ENCODE peak calls at places on chromosomes 12 and 14, in six cellular contexts. P is transverse colon, Z is SK-N-SH, R is ovary, J is H1, U is stomach. W is an unnamed sample.
A peak's percentile ranks its signal among the peaks of the same experiment; 100 is the strongest.

GRCh38 chr12:122959566-122960192 is 6.6 kb downstream of the ABCB9 start:
- DNase-seq in P (no peak), Z (no peak), R (no peak), J (no peak), U (no peak), W (no peak)

GRCh38 chr12:30877110-30877875 is 49.3 kb upstream of the TSPAN11 start:
- DNase-seq in P (no peak), Z (no peak), R (no peak), J (no peak), U (no peak), W (peak; percentile 72)

GRCh38 chr12:6767592-6768384 is 1.6 kb downstream of the PTMS start:
- DNase-seq in P (no peak), Z (peak; percentile 46), R (peak; percentile 46), J (no peak), U (no peak), W (no peak)

GRCh38 chr14:39109893-39110715 is 4.0 kb upstream of the GEMIN2 start:
- DNase-seq in P (no peak), Z (no peak), R (no peak), J (no peak), U (no peak), W (no peak)

GRCh38 chr12:52419656-52420055 is 13.5 kb upstream of the KRT82 start:
- DNase-seq in P (no peak), Z (no peak), R (no peak), J (no peak), U (no peak), W (no peak)

GRCh38 chr12:45468751-45469615 is 253.1 kb downstream of the ANO6 start:
- DNase-seq in P (no peak), Z (no peak), R (no peak), J (no peak), U (no peak), W (no peak)

GRCh38 chr14:93946104-93946503 is 19.0 kb downstream of the FAM181A start:
- DNase-seq in P (no peak), Z (no peak), R (no peak), J (no peak), U (no peak), W (no peak)

GRCh38 chr14:65164068-65164824 is 61.9 kb upstream of the MAX start:
- DNase-seq in P (no peak), Z (peak; percentile 63), R (no peak), J (no peak), U (no peak), W (no peak)

GRCh38 chr14:23129759-23130316 is 10.8 kb upstream of the CEBPE start:
- DNase-seq in P (no peak), Z (no peak), R (no peak), J (no peak), U (no peak), W (no peak)

GRCh38 chr14:39548358-39548757 is 116.1 kb upstream of the FBXO33 start:
- DNase-seq in P (no peak), Z (no peak), R (no peak), J (no peak), U (no peak), W (no peak)

GRCh38 chr12:1443421-1444141 is 150.8 kb downstream of the FBXL14 start:
- DNase-seq in P (no peak), Z (no peak), R (no peak), J (no peak), U (no peak), W (no peak)

GRCh38 chr12:26239508-26240328 is 44.3 kb downstream of the SSPN start:
- DNase-seq in P (no peak), Z (no peak), R (peak; percentile 74), J (no peak), U (no peak), W (no peak)

GRCh38 chr12:106062693-106063092 is 76.1 kb downstream of the NUAK1 start:
- DNase-seq in P (no peak), Z (no peak), R (no peak), J (no peak), U (no peak), W (peak; percentile 75)

GRCh38 chr12:100986595-100987547 is 192.3 kb downstream of the ANO4 start:
- DNase-seq in P (no peak), Z (no peak), R (peak; percentile 15), J (no peak), U (no peak), W (no peak)

GRCh38 chr12:100984821-100985220 is 190.2 kb downstream of the ANO4 start:
- DNase-seq in P (no peak), Z (no peak), R (no peak), J (no peak), U (no peak), W (no peak)

GRCh38 chr12:100991059-100991562 is 196.5 kb downstream of the ANO4 start:
- DNase-seq in P (no peak), Z (no peak), R (no peak), J (no peak), U (no peak), W (no peak)

GRCh38 chr12:100988278-100988625 is 193.7 kb downstream of the ANO4 start:
- DNase-seq in P (no peak), Z (no peak), R (no peak), J (no peak), U (no peak), W (no peak)

GRCh38 chr12:100987552-100988277 is 193.1 kb downstream of the ANO4 start:
- DNase-seq in P (no peak), Z (peak; percentile 17), R (peak; percentile 27), J (no peak), U (no peak), W (no peak)
- TF ChIP-seq EP300 in P (no peak), Z (no peak), R (no peak), J (no peak), U (no peak), W (no peak)

DNA sequence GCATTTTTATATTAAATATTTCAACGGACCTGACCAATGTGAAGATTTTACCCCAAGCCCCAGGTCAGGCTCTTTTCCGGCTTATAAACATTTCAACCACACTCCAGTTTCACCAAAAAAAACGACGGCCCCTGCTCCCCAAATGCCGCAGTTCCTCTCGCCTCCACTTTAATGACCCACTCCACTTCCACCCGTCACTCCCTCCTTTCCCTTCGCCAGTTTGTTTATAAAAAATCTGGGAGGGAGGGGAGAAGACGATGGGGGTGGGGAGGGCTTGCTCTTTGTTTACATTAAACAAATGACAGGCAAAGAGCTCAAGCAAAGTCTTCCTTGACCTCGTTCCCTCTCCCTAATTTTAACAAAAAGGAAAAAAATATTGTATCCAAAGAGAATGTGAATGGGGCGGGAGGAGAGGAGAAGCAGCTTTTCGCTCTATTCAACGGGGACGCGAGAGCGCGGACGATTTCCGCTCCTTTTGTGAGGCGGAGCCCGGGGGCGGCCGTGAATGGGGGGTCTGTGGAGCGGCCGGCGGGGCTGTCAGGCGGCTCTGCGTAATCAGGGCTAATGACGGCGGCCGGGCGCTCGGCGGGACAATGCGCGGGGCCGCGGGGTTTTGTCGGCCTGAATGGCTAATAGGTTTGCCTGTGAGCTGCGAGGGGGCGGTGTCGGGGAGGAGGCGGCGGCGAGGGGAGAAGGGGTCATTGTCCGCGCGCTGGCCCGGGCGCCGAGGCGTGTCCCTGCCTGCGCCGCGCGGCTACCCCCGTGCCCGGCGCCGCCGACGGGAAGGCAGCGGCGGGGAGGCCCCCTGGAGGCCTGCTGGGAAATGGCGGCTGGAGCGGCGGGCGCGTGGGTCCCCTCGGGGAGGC is 5.7 kb downstream of the SIX6 start:
- DNase-seq in P (no peak), Z (peak; percentile 90), R (no peak), J (no peak), U (no peak), W (no peak)
- TF ChIP-seq CTCF in P (peak; percentile 24), Z (peak; percentile 56), R (no peak), J (peak; percentile 58), U (peak; percentile 26), W (peak; percentile 42)

DNA sequence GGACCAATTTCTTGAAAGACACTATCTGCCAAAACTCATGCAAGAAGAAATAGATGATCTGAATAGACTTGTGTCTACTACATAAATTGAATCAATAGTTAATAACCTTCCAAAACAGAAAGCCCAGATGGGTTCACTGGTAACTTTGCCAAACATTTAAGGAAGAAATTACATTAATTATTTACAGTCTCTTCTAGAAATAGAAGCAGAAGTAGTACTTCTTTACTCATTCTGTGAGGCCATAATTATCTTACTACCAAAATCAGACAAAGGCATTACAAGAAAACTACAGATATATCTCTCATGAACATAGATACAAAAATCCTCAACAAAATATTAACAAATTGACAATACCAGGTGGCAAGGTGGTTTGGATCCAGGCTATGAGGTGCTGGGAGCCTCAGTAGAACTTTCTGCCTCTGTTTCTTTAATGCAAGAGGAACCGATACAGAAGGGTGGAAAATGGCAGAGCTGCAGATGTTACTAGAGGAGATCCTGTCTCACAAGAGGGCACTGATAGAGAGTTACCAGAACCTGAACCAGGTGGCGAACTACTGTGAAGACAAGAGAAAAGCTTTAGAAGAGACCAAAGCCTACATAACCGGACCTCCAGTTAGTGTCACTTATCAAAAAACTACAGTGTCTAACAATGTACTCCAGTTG is 33.7 kb upstream of the KTN1 start:
- DNase-seq in P (no peak), Z (no peak), R (no peak), J (no peak), U (no peak), W (no peak)
- TF ChIP-seq EP300 in P (no peak), Z (no peak), R (no peak), J (no peak), U (no peak), W (no peak)

GRCh38 chr14:34111933-34112332 is 161.1 kb upstream of the EGLN3 start:
- DNase-seq in P (no peak), Z (no peak), R (no peak), J (no peak), U (no peak), W (no peak)
- TF ChIP-seq CTCF in P (no peak), Z (no peak), R (no peak), J (no peak), U (no peak), W (no peak)

DNA sequence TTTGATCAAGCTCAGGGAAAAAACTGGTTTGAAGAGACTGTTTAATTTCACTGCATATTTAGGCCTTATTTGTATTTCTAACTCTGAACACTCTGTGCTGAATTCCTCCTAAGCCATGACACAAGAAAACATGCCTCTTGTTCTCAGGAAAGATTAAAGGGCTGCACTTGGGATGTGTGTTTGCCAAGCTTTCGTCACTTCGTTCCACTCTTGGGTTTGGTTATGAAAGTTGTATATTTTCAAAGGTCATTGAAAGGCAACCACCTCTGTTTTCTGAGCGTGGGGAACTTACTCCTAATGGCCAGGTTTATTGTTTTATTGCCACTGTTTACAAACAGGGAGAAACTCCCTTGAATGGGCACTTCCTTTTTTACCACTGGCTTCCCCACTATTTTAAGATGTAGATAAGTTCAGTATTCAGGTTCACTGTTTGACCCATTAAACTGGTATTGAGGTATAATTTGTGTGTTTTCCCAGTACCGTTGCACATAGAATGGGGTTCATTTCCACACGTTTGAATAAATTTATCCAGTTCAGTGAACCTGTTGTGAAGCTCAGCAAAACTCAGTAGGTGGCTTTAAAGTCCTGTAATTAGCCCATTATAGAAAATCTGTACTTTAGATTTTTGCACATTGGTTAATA is 65.3 kb downstream of the NKX2-1 start:
- DNase-seq in P (no peak), Z (no peak), R (no peak), J (no peak), U (no peak), W (no peak)
- TF ChIP-seq EP300 in P (no peak), Z (no peak), R (no peak), J (no peak), U (no peak), W (no peak)

GRCh38 chr12:111211910-111212757 is 156.8 kb downstream of the PHETA1 start:
- DNase-seq in P (no peak), Z (no peak), R (no peak), J (no peak), U (no peak), W (no peak)
- TF ChIP-seq CTCF in P (no peak), Z (no peak), R (no peak), J (peak; percentile 17), U (no peak), W (no peak)

W was measured in esophagus muscularis mucosa.